ENCODE peak calls at places on chromosome 14, in seven cellular contexts. M, C, L, K, O, S and U are unnamed samples. For H3K4me1, the result is how much of the 10 kb centered on the place peaks cover.

GRCh38 chr14:41505491-41505890 is 101.2 kb upstream of the LRFN5 start:
- DNase-seq in M (no peak), C (no peak), L (no peak), K (no peak), O (no peak), S (no peak), U (no peak)

GRCh38 chr14:97453991-97454390 is 656.8 kb downstream of the VRK1 start:
- DNase-seq in M (no peak), C (no peak), L (no peak), K (no peak), O (no peak), S (no peak), U (no peak)

GRCh38 chr14:82438416-82438815 is 904.8 kb upstream of the SEL1L start:
- DNase-seq in M (no peak), C (no peak), L (no peak), K (no peak), O (no peak), S (no peak), U (no peak)

GRCh38 chr14:36505193-36505815 is 14.7 kb downstream of the NKX2-1 start:
- DNase-seq in M (peak), C (no peak), L (no peak), K (no peak), O (no peak), S (no peak), U (no peak)

GRCh38 chr14:95495538-95496025 is 20.9 kb downstream of the SYNE3 start:
- DNase-seq in M (no peak), C (no peak), L (no peak), K (no peak), O (no peak), S (peak), U (no peak)

GRCh38 chr14:37399517-37399916 is 195.5 kb downstream of the FOXA1 start:
- DNase-seq in M (no peak), C (no peak), L (no peak), K (no peak), O (no peak), S (no peak), U (no peak)

GRCh38 chr14:57847096-57847495 is 18.8 kb downstream of the SLC35F4 start:
- DNase-seq in M (no peak), C (no peak), L (no peak), K (no peak), O (no peak), S (no peak), U (no peak)

GRCh38 chr14:73768107-73768506 is 53.9 kb upstream of the PNMA1 start:
- DNase-seq in M (no peak), C (no peak), L (no peak), K (no peak), O (no peak), S (no peak), U (no peak)

GRCh38 chr14:98189944-98190343 is 1082.1 kb downstream of the BCL11B start:
- DNase-seq in M (no peak), C (no peak), L (no peak), K (no peak), O (no peak), S (no peak), U (no peak)

GRCh38 chr14:89921896-89922548 is 32.5 kb downstream of the EFCAB11 start:
- DNase-seq in M (no peak), C (no peak), L (no peak), K (no peak), O (peak), S (no peak), U (no peak)

GRCh38 chr14:63852817-63853730 is at the start of gene SYNE2:
- DNase-seq in M (peak), C (no peak), L (peak), K (peak), O (peak), S (peak), U (peak)

GRCh38 chr14:58751788-58752187 is 114.0 kb downstream of the DACT1 start:
- DNase-seq in M (no peak), C (no peak), L (no peak), K (no peak), O (no peak), S (no peak), U (no peak)

GRCh38 chr14:101601603-101602465 is 40.5 kb downstream of the DIO3 start:
- DNase-seq in M (no peak), C (peak), L (no peak), K (no peak), O (no peak), S (no peak), U (no peak)

GRCh38 chr14:94015223-94015622 is 10.9 kb upstream of the OTUB2 start:
- DNase-seq in M (no peak), C (no peak), L (no peak), K (no peak), O (no peak), S (no peak), U (no peak)

GRCh38 chr14:33922125-33922524 is 28.7 kb downstream of the EGLN3 start:
- DNase-seq in M (no peak), C (peak), L (no peak), K (no peak), O (no peak), S (no peak), U (no peak)

GRCh38 chr14:66944872-66945271 is 244.4 kb upstream of the GARIN2 start:
- DNase-seq in M (no peak), C (no peak), L (no peak), K (no peak), O (peak), S (peak), U (no peak)

GRCh38 chr14:105180598-105181528 is at the start of gene NUDT14:
- DNase-seq in M (peak), C (no peak), L (no peak), K (no peak), O (peak), S (peak), U (peak)

GRCh38 chr14:31926652-31927347 is 150.3 kb upstream of the ARHGAP5 start:
- DNase-seq in M (no peak), C (no peak), L (no peak), K (no peak), O (peak), S (no peak), U (no peak)

GRCh38 chr14:90781344-90781761 is 34.9 kb downstream of the TTC7B start:
- DNase-seq in M (no peak), C (no peak), L (no peak), K (no peak), O (peak), S (no peak), U (no peak)

GRCh38 chr14:105141026-105141425 is 27.6 kb downstream of the JAG2 start:
- DNase-seq in M (no peak), C (no peak), L (no peak), K (no peak), O (no peak), S (no peak), U (no peak)

GRCh38 chr14:20343855-20344205 is 395 bp downstream of the PARP2 start:
- DNase-seq in M (no peak), C (no peak), L (no peak), K (no peak), O (peak), S (no peak), U (peak)

GRCh38 chr14:57988445-57988844 is 122.6 kb upstream of the SLC35F4 start:
- DNase-seq in M (no peak), C (peak), L (no peak), K (no peak), O (no peak), S (no peak), U (no peak)

GRCh38 chr14:50018236-50019210 is 97.8 kb downstream of the VCPKMT start:
- DNase-seq in M (no peak), C (no peak), L (peak), K (no peak), O (peak), S (peak), U (peak)

GRCh38 chr14:80942158-80942738 is 710 bp upstream of the CEP128 start:
- DNase-seq in M (no peak), C (no peak), L (no peak), K (no peak), O (no peak), S (no peak), U (no peak)

GRCh38 chr14:39491134-39491541 is 58.9 kb upstream of the FBXO33 start:
- DNase-seq in M (no peak), C (no peak), L (no peak), K (no peak), O (peak), S (no peak), U (peak)

GRCh38 chr14:95500772-95501401 is 15.6 kb downstream of the SYNE3 start:
- DNase-seq in M (no peak), C (no peak), L (peak), K (no peak), O (peak), S (no peak), U (peak)

GRCh38 chr14:104288272-104288671 is 149.9 kb downstream of the KIF26A start:
- DNase-seq in M (no peak), C (no peak), L (no peak), K (no peak), O (no peak), S (no peak), U (no peak)

GRCh38 chr14:74573421-74574091 is 38.5 kb downstream of the LTBP2 start:
- DNase-seq in M (no peak), C (no peak), L (no peak), K (no peak), O (no peak), S (no peak), U (no peak)

GRCh38 chr14:75401356-75401755 is 26.5 kb upstream of the JDP2 start:
- DNase-seq in M (no peak), C (no peak), L (peak), K (peak), O (peak), S (peak), U (peak)

GRCh38 chr14:49249022-49249421 is 337.2 kb downstream of the RPS29 start:
- DNase-seq in M (no peak), C (no peak), L (no peak), K (no peak), O (peak), S (no peak), U (no peak)

GRCh38 chr14:104707629-104708595 is 16.1 kb upstream of the ADSS1 start:
- DNase-seq in M (no peak), C (no peak), L (no peak), K (no peak), O (no peak), S (no peak), U (no peak)

GRCh38 chr14:93732524-93732923 is 55.8 kb downstream of the PRIMA1 start:
- DNase-seq in M (no peak), C (no peak), L (no peak), K (no peak), O (no peak), S (no peak), U (no peak)

GRCh38 chr14:68790656-68791077 is 2.2 kb downstream of the ZFP36L1 start:
- DNase-seq in M (no peak), C (peak), L (peak), K (no peak), O (no peak), S (no peak), U (peak)
- H3K4me1 ChIP-seq in M (under half), C (under half), L (under half), K (under half), O (under half), S (under half), U (under half)

GRCh38 chr14:71533800-71534199 is 398.4 kb upstream of the RGS6 start:
- DNase-seq in M (no peak), C (no peak), L (no peak), K (no peak), O (no peak), S (no peak), U (no peak)

GRCh38 chr14:71532349-71532748 is 399.9 kb upstream of the RGS6 start:
- DNase-seq in M (no peak), C (no peak), L (no peak), K (no peak), O (peak), S (no peak), U (no peak)

GRCh38 chr14:71534506-71534905 is 397.7 kb upstream of the RGS6 start:
- DNase-seq in M (no peak), C (no peak), L (no peak), K (no peak), O (no peak), S (no peak), U (no peak)

GRCh38 chr14:71533396-71533795 is 398.8 kb upstream of the RGS6 start:
- DNase-seq in M (no peak), C (no peak), L (no peak), K (no peak), O (peak), S (no peak), U (no peak)

GRCh38 chr14:71532790-71533189 is 399.4 kb upstream of the RGS6 start:
- DNase-seq in M (no peak), C (no peak), L (no peak), K (no peak), O (no peak), S (no peak), U (no peak)
- H3K4me3 ChIP-seq in M (no peak), C (no peak), L (no peak), K (no peak), O (no peak), S (no peak), U (no peak)

DNA sequence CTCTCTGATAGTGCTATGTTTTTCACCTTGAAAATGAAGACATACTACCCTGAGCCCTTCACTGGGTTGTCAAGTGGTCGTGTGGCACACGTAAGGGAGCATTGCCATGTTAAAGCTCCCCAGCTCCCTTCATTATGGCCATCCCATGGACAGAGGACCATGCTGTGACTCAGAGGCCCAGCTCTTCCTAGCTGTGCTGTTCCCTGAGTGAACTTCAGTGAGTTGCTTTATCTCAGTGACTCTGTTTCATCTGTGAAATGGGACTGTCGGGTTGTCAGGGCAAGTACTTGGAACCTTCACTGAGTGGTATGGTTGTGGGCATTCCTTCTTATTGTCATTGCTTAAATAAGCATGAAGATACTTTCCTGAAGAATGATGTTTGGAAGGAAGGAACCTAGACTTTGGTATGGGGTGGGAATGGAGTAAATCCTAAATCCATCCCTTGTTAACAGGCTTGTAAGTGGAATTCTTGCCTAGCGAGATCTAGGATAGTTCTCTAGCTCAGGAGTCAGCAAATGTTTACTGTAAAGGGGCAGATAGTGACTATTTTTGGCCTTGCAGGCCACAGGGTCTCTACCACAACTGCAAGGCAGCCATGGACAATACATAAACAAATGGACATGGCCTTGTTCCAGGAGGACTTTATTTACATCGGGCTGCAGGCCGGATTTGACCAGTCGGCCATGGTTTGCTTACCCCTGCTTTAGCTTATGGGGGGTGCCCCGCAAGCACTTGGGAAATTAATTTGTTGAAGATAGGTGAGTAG is 283.5 kb downstream of the ZFP36L1 start:
- DNase-seq in M (no peak), C (no peak), L (peak), K (no peak), O (peak), S (no peak), U (no peak)
- H3K4me1 ChIP-seq in M (under half), C (half or more), L (under half), K (half or more), O (under half), S (under half), U (under half)

GRCh38 chr14:61479746-61480502 is 158.5 kb downstream of the PRKCH start:
- DNase-seq in M (no peak), C (no peak), L (no peak), K (no peak), O (peak), S (no peak), U (no peak)

GRCh38 chr14:61476105-61476736 is 154.8 kb downstream of the PRKCH start:
- DNase-seq in M (no peak), C (no peak), L (no peak), K (no peak), O (no peak), S (no peak), U (no peak)

GRCh38 chr14:61476737-61477410 is 155.5 kb downstream of the PRKCH start:
- DNase-seq in M (peak), C (no peak), L (peak), K (no peak), O (peak), S (peak), U (peak)

GRCh38 chr14:61478971-61479473 is 157.6 kb downstream of the PRKCH start:
- DNase-seq in M (no peak), C (no peak), L (no peak), K (no peak), O (no peak), S (peak), U (no peak)

DNA sequence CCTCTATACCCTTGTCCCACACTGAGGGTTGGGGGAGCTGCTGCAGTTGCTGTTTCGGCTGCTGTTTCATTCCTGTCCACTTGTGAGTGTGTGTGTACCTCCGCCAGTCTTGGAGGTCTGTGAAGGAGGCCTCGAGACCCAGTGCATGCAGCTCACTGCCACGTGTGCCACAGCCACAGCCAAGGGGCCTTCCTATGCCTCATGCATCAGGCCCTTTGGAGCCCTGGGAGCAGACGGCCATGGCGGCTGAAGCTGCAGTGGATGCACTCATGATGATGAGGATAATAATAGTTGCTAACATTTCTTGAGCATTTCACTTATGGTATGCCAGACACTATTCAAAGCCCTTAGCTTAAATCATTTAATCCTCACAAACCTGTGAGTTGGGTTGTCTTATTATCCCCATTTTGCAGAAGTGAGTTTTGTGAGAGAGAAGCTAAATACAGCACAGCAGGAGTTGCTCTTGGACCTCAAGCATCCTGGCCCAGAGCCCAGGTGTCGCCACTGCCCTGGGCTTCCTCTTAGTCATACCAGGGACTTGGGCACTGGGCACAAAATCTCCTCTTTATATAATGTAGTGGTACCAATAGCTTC is 156.6 kb downstream of the PRKCH start:
- DNase-seq in M (peak), C (no peak), L (peak), K (no peak), O (peak), S (peak), U (peak)
- H3K4me3 ChIP-seq in M (no peak), C (no peak), L (no peak), K (no peak), O (no peak), S (no peak), U (no peak)

GRCh38 chr14:85175556-85175955 is 354.4 kb upstream of the FLRT2 start:
- DNase-seq in M (no peak), C (no peak), L (no peak), K (no peak), O (peak), S (no peak), U (no peak)
- H3K4me1 ChIP-seq in M (under half), C (under half), L (under half), K (under half), O (under half), S (under half), U (under half)

GRCh38 chr14:76919431-76919810 is 93.2 kb downstream of the LRRC74A start:
- DNase-seq in M (peak), C (no peak), L (no peak), K (no peak), O (no peak), S (peak), U (no peak)
- H3K4me3 ChIP-seq in M (no peak), C (peak), L (no peak), K (no peak), O (no peak), S (no peak), U (no peak)

DNA sequence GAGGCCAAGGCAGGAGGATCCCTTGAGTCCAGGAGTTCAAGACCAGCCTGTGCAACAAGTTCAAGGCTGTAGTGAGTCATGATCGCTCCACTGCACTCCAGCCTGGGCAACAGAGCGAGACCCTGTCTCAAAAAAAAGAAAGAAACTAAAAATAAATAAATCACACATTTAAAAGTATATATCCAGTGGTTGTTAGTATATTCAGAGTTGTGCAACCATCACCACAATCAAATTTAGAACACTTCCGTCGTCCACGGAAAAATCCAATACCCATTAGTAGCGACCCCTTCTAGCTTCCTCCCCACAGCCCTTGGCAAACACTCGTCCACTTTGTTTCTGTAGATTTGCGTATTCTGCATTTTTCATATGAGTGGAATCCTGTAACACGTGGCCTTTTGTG is 44.7 kb upstream of the EML1 start:
- DNase-seq in M (no peak), C (no peak), L (no peak), K (no peak), O (no peak), S (no peak), U (no peak)
- H3K4me1 ChIP-seq in M (under half), C (half or more), L (under half), K (half or more), O (under half), S (under half), U (under half)

GRCh38 chr14:52279405-52279804 is 11.9 kb downstream of the PTGDR start:
- DNase-seq in M (no peak), C (no peak), L (no peak), K (no peak), O (peak), S (no peak), U (no peak)
- H3K4me3 ChIP-seq in M (no peak), C (no peak), L (no peak), K (no peak), O (no peak), S (no peak), U (no peak)